ENCODE peak calls at places on chromosomes 6 and 20, in five cellular contexts. K is breast epithelium, W is Panc1, D is SK-N-SH, J is suprapubic skin. L is an unnamed sample.

GRCh38 chr6:169967687-169968086 is 216.3 kb downstream of the ERMARD start:
- DNase-seq in D (peak; percentile 5), J (peak; percentile 59), W (no peak), K (no peak), L (no peak)

GRCh38 chr6:113893866-113894265 is 36.7 kb downstream of the MARCKS start:
- DNase-seq in D (no peak), W (no peak), K (no peak), J (no peak), L (no peak)

GRCh38 chr6:22221630-22222029 is 75.2 kb downstream of the PRL start:
- DNase-seq in K (no peak), J (no peak), D (no peak), W (no peak), L (no peak)

GRCh38 chr6:57207141-57207540 is 15.0 kb downstream of the RAB23 start:
- DNase-seq in W (no peak), D (no peak), J (no peak), K (no peak), L (no peak)

GRCh38 chr20:48632017-48632824 is 195.6 kb downstream of the PREX1 start:
- DNase-seq in K (no peak), D (no peak), J (no peak), W (no peak), L (no peak)

GRCh38 chr6:1130692-1131091 is 181.2 kb upstream of the FOXQ1 start:
- DNase-seq in D (no peak), K (no peak), W (no peak), J (no peak), L (no peak)

GRCh38 chr6:16334671-16335070 is 96.3 kb downstream of the GMPR start:
- DNase-seq in K (no peak), J (no peak), D (no peak), W (no peak), L (no peak)

GRCh38 chr6:169096326-169096882 is 157.2 kb downstream of the THBS2 start:
- DNase-seq in W (no peak), J (no peak), K (no peak), D (no peak), L (no peak)

GRCh38 chr6:109701201-109701600 is 10.1 kb downstream of the FIG4 start:
- DNase-seq in J (no peak), W (no peak), D (no peak), K (no peak), L (no peak)

GRCh38 chr6:168347615-168348014 is 28.0 kb upstream of the DACT2 start:
- DNase-seq in W (no peak), J (no peak), K (no peak), D (no peak), L (no peak)

GRCh38 chr20:38049800-38050199 is 16.3 kb downstream of the RPRD1B start:
- DNase-seq in J (no peak), D (no peak), K (no peak), W (no peak), L (no peak)

GRCh38 chr6:161342039-161342438 is 68.2 kb upstream of the AGPAT4 start:
- DNase-seq in D (no peak), K (no peak), J (no peak), W (no peak), L (no peak)

GRCh38 chr20:46559685-46560440 is 9.4 kb upstream of the OCSTAMP start:
- DNase-seq in K (no peak), W (no peak), D (no peak), J (no peak), L (no peak)
- TF ChIP-seq CTCF in K (no peak), W (peak; percentile 54), D (no peak), J (no peak), L (no peak)

DNA sequence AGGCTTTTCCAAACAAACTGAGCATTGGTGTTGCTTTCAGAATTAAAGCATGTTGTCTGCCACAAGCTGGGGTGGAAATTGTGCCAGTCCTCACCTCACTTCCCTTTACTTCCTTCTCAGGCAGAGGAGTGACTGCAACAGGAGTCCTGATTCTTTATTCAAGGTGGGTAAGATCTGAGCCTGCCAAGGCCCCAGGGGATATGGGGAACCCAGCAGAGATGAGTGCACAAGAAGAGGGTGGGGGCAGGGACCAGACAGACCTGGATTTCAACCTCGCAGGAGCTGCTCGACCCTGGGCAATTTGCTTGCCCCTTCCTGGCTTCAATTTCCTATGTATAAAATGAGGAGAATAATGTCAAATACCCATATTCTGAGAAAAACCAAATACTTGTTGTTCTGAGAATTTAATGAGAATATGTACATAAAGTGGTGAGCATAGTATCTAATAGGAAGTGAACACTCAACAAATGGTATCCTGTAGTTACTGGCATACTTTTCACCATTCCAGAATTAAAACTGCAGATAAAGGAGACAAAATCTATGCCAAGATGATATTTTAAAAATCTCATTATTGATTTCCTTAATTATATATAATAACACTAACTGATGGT is 17.8 kb downstream of the MAN1A1 start:
- DNase-seq in K (no peak), W (no peak), J (no peak), D (no peak), L (no peak)
- TF ChIP-seq POLR2AphosphoS5 in K (no peak), W (no peak), J (no peak), D (no peak), L (no peak)

DNA sequence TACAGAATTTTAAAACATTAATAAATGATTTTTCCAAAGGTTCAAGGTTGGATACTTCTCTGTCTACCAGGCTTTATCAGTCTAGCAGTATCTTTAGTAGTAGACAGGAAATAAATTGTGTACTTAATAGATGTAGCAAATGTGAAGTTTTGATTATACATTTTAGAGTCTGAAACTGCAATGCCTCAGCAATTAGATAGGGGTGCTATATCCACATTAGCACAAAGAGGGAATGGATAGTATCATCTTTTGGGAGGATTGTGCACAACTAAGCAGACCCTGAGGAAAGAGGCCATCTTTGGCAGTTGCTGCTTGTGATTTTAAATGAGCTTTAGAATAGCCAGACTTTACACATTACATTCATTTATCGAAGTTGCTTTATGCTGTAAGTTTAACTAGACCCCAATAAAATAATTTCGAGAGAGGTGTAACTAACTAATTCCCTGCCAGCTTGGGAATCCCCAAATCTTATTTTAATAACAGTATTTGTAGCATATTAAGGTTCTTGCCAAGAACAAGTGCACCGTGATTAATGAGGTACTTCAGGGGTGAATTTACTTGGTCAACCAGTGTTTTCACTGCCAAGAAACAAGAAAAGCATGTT is 2.8 kb downstream of the KCNQ5 start:
- DNase-seq in J (no peak), K (no peak), D (peak; percentile 64), W (no peak), L (no peak)
- TF ChIP-seq CTCF in J (peak; percentile 55), K (peak; percentile 19), D (peak; percentile 86), W (peak; percentile 82), L (peak; percentile 28)

GRCh38 chr20:45951925-45952834 is 17.7 kb downstream of the PCIF1 start:
- DNase-seq in J (no peak), D (no peak), W (no peak), K (no peak), L (no peak)

GRCh38 chr20:45950330-45950646 is 15.8 kb downstream of the PCIF1 start:
- DNase-seq in D (no peak), J (no peak), W (no peak), K (no peak), L (no peak)

GRCh38 chr20:45949542-45950329 is 15.3 kb downstream of the PCIF1 start:
- DNase-seq in K (no peak), D (no peak), J (no peak), W (no peak), L (no peak)

GRCh38 chr20:45952861-45953260 is 18.4 kb downstream of the PCIF1 start:
- DNase-seq in K (no peak), D (no peak), W (no peak), J (no peak), L (no peak)

GRCh38 chr20:45951474-45951873 is 17.0 kb downstream of the PCIF1 start:
- DNase-seq in W (no peak), J (no peak), D (no peak), K (no peak), L (no peak)
- TF ChIP-seq POLR2AphosphoS5 in W (no peak), J (no peak), D (no peak), K (no peak), L (no peak)

DNA sequence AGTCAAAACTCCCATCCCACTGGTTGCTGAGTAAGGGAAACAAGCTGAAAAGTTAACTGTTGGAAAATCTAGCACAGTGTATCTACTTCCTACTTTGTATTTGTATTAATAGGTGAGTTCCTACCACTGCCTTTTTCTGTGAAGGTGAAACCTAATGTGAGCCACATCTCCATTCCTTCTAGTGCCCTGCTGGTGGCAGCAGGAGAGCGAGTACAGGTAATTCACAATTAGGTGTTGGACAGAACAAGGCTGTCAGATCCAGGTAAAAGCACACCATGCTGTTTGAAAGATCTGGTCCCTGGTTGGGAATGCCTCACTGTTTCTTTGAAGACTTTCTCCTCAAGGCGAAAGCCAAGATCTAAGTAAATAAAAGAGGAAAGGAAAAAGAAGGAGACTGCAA is 528.4 kb downstream of the PKHD1 start:
- DNase-seq in W (no peak), D (no peak), K (no peak), J (no peak), L (peak; percentile 27)
- TF ChIP-seq CTCF in W (peak; percentile 36), D (no peak), K (no peak), J (no peak), L (no peak)

L was measured in stomach.